ENCODE peak calls at places on chromosomes 16 and 17, in seven cellular contexts. U, R, A, H, Q, Y and N are unnamed samples.

GRCh38 chr17:57651451-57651850 is 93.6 kb downstream of the CCDC182 start:
- DNase-seq in U (no peak), R (no peak), A (no peak), H (no peak), Q (no peak), Y (no peak), N (no peak)

GRCh38 chr17:35242805-35243458 is at the start of gene SLFN5:
- DNase-seq in U (peak), R (peak), A (peak), H (peak), Q (peak), Y (peak), N (peak)

GRCh38 chr17:21688293-21688949 is 3.9 kb upstream of the KCNJ18 start:
- DNase-seq in U (no peak), R (no peak), A (no peak), H (no peak), Q (no peak), Y (no peak), N (no peak)

GRCh38 chr16:73154063-73154870 is 106.3 kb upstream of the ZFHX3 start:
- DNase-seq in U (no peak), R (peak), A (no peak), H (no peak), Q (peak), Y (no peak), N (peak)

GRCh38 chr17:56978441-56979090 is 635 bp downstream of the SCPEP1 start:
- DNase-seq in U (no peak), R (peak), A (no peak), H (peak), Q (no peak), Y (no peak), N (no peak)

GRCh38 chr17:83136156-83136555 is 56.7 kb downstream of the METRNL start:
- DNase-seq in U (no peak), R (no peak), A (no peak), H (no peak), Q (no peak), Y (no peak), N (no peak)

GRCh38 chr17:40071720-40072480 is 9.1 kb downstream of the THRA start:
- DNase-seq in U (no peak), R (no peak), A (peak), H (no peak), Q (peak), Y (peak), N (peak)

GRCh38 chr16:877242-878065 is 76.9 kb upstream of the GNG13 start:
- DNase-seq in U (no peak), R (no peak), A (no peak), H (no peak), Q (peak), Y (no peak), N (no peak)

GRCh38 chr17:491086-492014 is 138.7 kb upstream of the RPH3AL start:
- DNase-seq in U (peak), R (peak), A (peak), H (peak), Q (peak), Y (peak), N (peak)

GRCh38 chr17:38613981-38614779 is 8.4 kb upstream of the SRCIN1 start:
- DNase-seq in U (no peak), R (no peak), A (no peak), H (no peak), Q (no peak), Y (no peak), N (no peak)

GRCh38 chr17:48597775-48598631 is 4.4 kb upstream of the HOXB5 start:
- DNase-seq in U (no peak), R (no peak), A (no peak), H (peak), Q (no peak), Y (peak), N (peak)
- TF ChIP-seq CTCF in U (no peak), R (no peak), A (no peak), H (no peak), Q (no peak), Y (no peak), N (no peak)

DNA sequence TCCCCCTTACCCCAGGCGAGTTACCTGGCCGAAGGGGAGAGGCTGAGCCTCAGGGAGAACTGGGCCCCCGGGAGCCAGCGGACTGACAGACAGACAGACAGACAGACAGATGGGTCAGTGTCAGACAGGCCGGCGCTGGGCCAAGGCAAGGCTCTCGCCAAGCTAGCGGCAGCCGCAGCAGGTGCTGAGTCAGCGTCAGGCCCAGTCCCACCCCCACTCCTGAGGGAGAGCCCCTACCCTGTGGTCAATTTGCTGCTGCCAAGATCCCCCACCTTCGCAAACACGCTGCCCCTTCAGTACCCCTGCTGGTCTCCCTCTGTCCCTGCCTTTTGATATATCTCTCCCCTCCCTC is 1.5 kb downstream of the FGF11 start:
- DNase-seq in U (peak), R (peak), A (no peak), H (peak), Q (peak), Y (no peak), N (no peak)
- TF ChIP-seq CTCF in U (no peak), R (peak), A (no peak), H (no peak), Q (no peak), Y (no peak), N (no peak)

GRCh38 chr16:80369559-80369958 is 171.2 kb upstream of the DYNLRB2 start:
- DNase-seq in U (peak), R (peak), A (peak), H (peak), Q (no peak), Y (peak), N (peak)
- TF ChIP-seq CTCF in U (peak), R (peak), A (peak), H (peak), Q (peak), Y (no peak), N (peak)

GRCh38 chr17:80986046-80986445 is 5.6 kb upstream of the CHMP6 start:
- DNase-seq in U (no peak), R (no peak), A (no peak), H (no peak), Q (no peak), Y (no peak), N (no peak)

GRCh38 chr17:80986816-80987480 is 4.7 kb upstream of the CHMP6 start:
- DNase-seq in U (no peak), R (no peak), A (no peak), H (no peak), Q (peak), Y (no peak), N (peak)

GRCh38 chr17:80982426-80982974 is 9.1 kb upstream of the CHMP6 start:
- DNase-seq in U (no peak), R (no peak), A (no peak), H (no peak), Q (no peak), Y (no peak), N (no peak)

GRCh38 chr17:80983545-80983944 is 8.1 kb upstream of the CHMP6 start:
- DNase-seq in U (no peak), R (no peak), A (no peak), H (no peak), Q (no peak), Y (no peak), N (no peak)

GRCh38 chr17:80984749-80985148 is 6.9 kb upstream of the CHMP6 start:
- DNase-seq in U (peak), R (peak), A (peak), H (peak), Q (no peak), Y (no peak), N (no peak)
- TF ChIP-seq CTCF in U (no peak), R (peak), A (no peak), H (no peak), Q (no peak), Y (no peak), N (no peak)

DNA sequence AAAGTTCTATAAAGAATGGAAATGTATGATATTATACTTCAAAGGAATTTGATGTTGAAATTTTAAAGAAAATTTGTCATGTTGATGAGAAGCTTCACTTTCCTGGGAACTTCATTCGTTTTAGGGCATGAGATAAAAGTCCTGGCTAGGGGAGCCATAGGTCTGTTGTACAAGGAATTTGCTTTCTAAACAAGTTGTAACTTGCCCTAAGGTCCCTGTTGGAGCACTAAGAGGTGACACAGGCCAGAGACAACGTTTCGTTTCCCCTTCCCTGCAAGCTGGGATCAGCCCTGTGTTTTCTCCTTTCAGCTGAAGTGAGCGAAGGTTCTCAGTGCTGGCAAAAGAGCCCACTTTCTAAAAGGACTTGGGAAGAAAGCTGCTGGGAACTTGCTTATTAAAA is 16.6 kb downstream of the PLD6 start:
- DNase-seq in U (peak), R (no peak), A (no peak), H (no peak), Q (no peak), Y (no peak), N (no peak)
- TF ChIP-seq CTCF in U (no peak), R (no peak), A (no peak), H (no peak), Q (no peak), Y (no peak), N (no peak)

DNA sequence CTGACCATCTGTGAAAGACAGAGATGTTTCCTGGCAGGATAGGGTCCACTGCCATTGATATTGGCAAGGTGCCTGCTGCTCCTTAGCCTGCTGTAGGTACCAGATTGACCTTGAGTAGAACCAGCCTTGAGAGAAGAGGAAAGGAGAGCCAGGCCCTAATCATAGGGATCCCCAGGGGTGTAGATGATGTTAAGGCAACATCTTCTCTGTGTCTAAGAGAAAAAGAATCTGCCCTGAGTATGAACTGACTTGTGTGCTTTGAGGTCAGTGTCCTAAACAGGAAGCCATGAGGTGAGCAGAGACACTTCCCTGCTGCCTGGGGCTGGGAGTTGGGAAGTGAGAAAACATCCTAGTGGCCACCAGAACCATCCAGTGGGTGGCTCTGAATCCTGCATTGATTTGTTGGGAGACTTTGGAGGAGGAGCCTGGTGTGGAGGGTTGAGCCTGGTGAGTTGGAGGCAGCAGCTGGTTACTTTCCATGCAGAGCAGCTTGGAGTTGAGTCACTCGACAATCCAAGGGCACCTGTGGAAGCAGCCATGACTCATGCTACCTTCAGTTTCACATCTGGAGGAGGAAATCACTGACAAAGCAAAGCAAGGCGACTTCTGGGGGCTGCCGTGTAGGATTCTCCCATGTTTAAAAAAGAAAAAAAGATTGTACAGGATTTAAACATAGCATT is 47.8 kb downstream of the BMERB1 start:
- DNase-seq in U (peak), R (peak), A (peak), H (peak), Q (no peak), Y (peak), N (peak)
- TF ChIP-seq CTCF in U (peak), R (peak), A (no peak), H (peak), Q (no peak), Y (no peak), N (no peak)